ENCODE peak calls at places on chromosomes 16 and 17, in five cellular contexts. B is prostate gland, W is sigmoid colon, C is suprapubic skin, J is endothelial cell of umbilical vein. Z is an unnamed sample. For H3K4me1, the result is how much of the 10 kb centered on the place peaks cover.

GRCh38 chr17:68621065-68621464 is 19.9 kb upstream of the FAM20A start:
- DNase-seq in B (no peak), W (no peak), C (no peak), J (no peak), Z (no peak)

GRCh38 chr17:18966831-18967624 is 15.1 kb downstream of the SLC5A10 start:
- DNase-seq in B (no peak), W (no peak), C (no peak), J (peak), Z (no peak)

GRCh38 chr16:88804552-88805339 is 1.2 kb downstream of the CDT1 start:
- DNase-seq in B (no peak), W (no peak), C (no peak), J (no peak), Z (no peak)

GRCh38 chr17:33753452-33753851 is 460.4 kb upstream of the ASIC2 start:
- DNase-seq in B (no peak), W (no peak), C (no peak), J (no peak), Z (no peak)

GRCh38 chr16:64695684-64696083 is 426.2 kb downstream of the CDH11 start:
- DNase-seq in B (no peak), W (no peak), C (no peak), J (no peak), Z (no peak)

GRCh38 chr17:78748730-78749317 is 33.2 kb downstream of the CYTH1 start:
- DNase-seq in B (peak), W (peak), C (peak), J (peak), Z (peak)

GRCh38 chr16:27531186-27531585 is 18.5 kb downstream of the GTF3C1 start:
- DNase-seq in B (no peak), W (no peak), C (no peak), J (no peak), Z (no peak)

GRCh38 chr17:45834471-45835396 is 9.9 kb upstream of the SPPL2C start:
- DNase-seq in B (no peak), W (no peak), C (no peak), J (no peak), Z (no peak)

GRCh38 chr16:77677129-77677528 is 45.2 kb upstream of the NUDT7 start:
- DNase-seq in B (peak), W (no peak), C (no peak), J (no peak), Z (no peak)

GRCh38 chr17:83129676-83130075 is 50.3 kb downstream of the METRNL start:
- DNase-seq in B (no peak), W (no peak), C (peak), J (no peak), Z (no peak)

GRCh38 chr17:2087597-2088211 is 32.8 kb downstream of the HIC1 start:
- DNase-seq in B (no peak), W (peak), C (peak), J (peak), Z (no peak)

GRCh38 chr17:62627219-62627903 is at the start of gene MRC2:
- DNase-seq in B (peak), W (peak), C (no peak), J (peak), Z (no peak)

GRCh38 chr16:28554634-28555423 is 1.1 kb downstream of the SGF29 start:
- DNase-seq in B (no peak), W (no peak), C (no peak), J (no peak), Z (no peak)

GRCh38 chr17:72984925-72985322 is 107.6 kb downstream of the SLC39A11 start:
- DNase-seq in B (no peak), W (no peak), C (no peak), J (no peak), Z (no peak)

GRCh38 chr16:10971560-10971961 is 27.2 kb downstream of the CLEC16A start:
- DNase-seq in B (peak), W (peak), C (no peak), J (peak), Z (no peak)

GRCh38 chr17:2549392-2550211 is 37.9 kb upstream of the METTL16 start:
- DNase-seq in B (no peak), W (no peak), C (no peak), J (no peak), Z (no peak)

GRCh38 chr17:47705536-47706481 is 11.8 kb downstream of the TBKBP1 start:
- DNase-seq in B (no peak), W (peak), C (no peak), J (no peak), Z (no peak)

GRCh38 chr17:38569701-38570512 is 35.8 kb downstream of the SRCIN1 start:
- DNase-seq in B (no peak), W (no peak), C (no peak), J (no peak), Z (no peak)

GRCh38 chr16:65672960-65673359 is 551.1 kb upstream of the CDH11 start:
- DNase-seq in B (no peak), W (no peak), C (no peak), J (no peak), Z (peak)

GRCh38 chr16:57949595-57950238 is 21.2 kb downstream of the CNGB1 start:
- DNase-seq in B (no peak), W (no peak), C (no peak), J (no peak), Z (no peak)

GRCh38 chr17:1216209-1216937 is 36.6 kb upstream of the ABR start:
- DNase-seq in B (no peak), W (no peak), C (no peak), J (no peak), Z (no peak)

GRCh38 chr17:570403-570802 is 144.2 kb downstream of the VPS53 start:
- DNase-seq in B (no peak), W (no peak), C (no peak), J (no peak), Z (no peak)

GRCh38 chr17:58643147-58643546 is 48.7 kb downstream of the TEX14 start:
- DNase-seq in B (no peak), W (no peak), C (no peak), J (peak), Z (no peak)

GRCh38 chr16:47460755-47461597 is at the start of the genes ITFG1 and PHKB:
- DNase-seq in B (peak), W (peak), C (peak), J (peak), Z (peak)
- TF ChIP-seq POLR2AphosphoS5 in B (peak), W (no peak), C (peak), J (peak), Z (peak)

DNA sequence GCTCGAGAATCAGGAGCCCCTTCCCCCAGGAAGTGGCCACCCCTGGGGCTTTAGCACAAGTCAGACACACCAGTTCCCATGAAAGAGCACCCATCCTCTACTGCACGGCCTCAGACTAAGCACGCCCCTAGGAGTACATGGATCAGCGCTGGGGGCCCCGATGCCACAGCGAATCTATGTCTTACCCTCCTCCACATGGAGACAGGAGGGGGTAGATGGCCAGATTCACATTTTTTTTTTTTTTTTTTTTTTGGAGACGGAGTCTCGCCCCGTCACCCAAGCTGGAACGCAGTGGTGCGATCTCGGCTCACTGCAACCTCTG is 3.2 kb upstream of the EXOSC6 start:
- DNase-seq in B (no peak), W (no peak), C (no peak), J (no peak), Z (no peak)
- H3K4me1 ChIP-seq in B (under half), W (under half), C (under half), J (under half), Z (under half)

GRCh38 chr17:80049986-80050385 is 13.5 kb downstream of the CCDC40 start:
- DNase-seq in B (no peak), W (no peak), C (no peak), J (no peak), Z (no peak)

GRCh38 chr17:80047176-80047575 is 10.7 kb downstream of the CCDC40 start:
- DNase-seq in B (no peak), W (no peak), C (no peak), J (no peak), Z (no peak)

GRCh38 chr17:80051681-80052080 is 15.2 kb downstream of the CCDC40 start:
- DNase-seq in B (no peak), W (no peak), C (no peak), J (no peak), Z (no peak)

GRCh38 chr17:80053102-80053501 is 16.7 kb downstream of the CCDC40 start:
- DNase-seq in B (no peak), W (no peak), C (no peak), J (no peak), Z (no peak)

GRCh38 chr17:80050706-80051105 is 14.3 kb downstream of the CCDC40 start:
- DNase-seq in B (no peak), W (no peak), C (no peak), J (no peak), Z (no peak)
- TF ChIP-seq CTCF in B (no peak), W (no peak), C (no peak), J (no peak), Z (no peak)

DNA sequence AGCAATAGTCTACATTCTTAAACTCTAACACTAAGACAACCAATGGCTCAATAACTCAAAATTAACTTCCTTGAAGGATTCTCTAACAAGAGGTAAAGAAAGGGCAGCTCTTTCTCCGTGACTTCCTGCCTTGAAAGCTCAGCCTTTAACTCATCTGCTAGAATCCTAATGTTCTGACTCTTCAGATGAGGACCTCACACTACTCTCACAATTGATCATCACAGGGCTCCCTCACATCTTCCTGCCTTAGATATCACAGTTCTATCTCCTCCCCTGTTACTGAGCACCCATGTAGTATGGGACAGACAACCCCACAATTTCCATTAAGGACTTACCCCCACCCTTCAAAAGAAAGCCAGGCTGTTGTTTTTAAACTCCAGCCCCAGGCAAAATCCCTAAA is 33.5 kb downstream of the SMURF2 start:
- DNase-seq in B (no peak), W (no peak), C (no peak), J (no peak), Z (no peak)
- TF ChIP-seq POLR2AphosphoS5 in B (no peak), W (no peak), C (no peak), J (no peak), Z (no peak)

DNA sequence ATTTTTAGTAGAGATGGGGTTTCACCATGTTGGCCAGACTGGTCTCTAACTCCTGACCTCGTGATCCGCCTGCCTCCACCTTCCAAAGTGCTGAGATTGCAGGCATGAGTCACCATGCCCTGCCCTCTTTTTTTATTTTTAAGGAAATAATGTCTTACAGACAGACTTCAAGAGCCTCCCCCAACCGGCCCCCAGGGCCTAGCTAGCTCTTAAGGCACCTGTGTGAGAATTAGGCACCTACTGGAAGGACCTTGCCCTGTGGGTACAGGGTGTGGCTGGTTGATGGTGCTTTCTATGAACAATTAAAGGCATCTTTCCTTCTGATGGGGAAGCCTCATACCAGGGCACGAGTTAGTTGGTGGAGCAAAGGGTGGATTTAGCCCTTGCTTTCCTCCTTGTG is 51.3 kb downstream of the MRM1 start:
- DNase-seq in B (no peak), W (no peak), C (no peak), J (no peak), Z (no peak)
- H3K4me1 ChIP-seq in B (under half), W (under half), C (under half), J (under half), Z (under half)

GRCh38 chr17:14042411-14042810 is 26.9 kb upstream of the COX10 start:
- DNase-seq in B (no peak), W (no peak), C (no peak), J (no peak), Z (no peak)

GRCh38 chr17:14033166-14033565 is 36.1 kb upstream of the COX10 start:
- DNase-seq in B (no peak), W (no peak), C (no peak), J (no peak), Z (no peak)

GRCh38 chr17:14037453-14037852 is 31.9 kb upstream of the COX10 start:
- DNase-seq in B (no peak), W (no peak), C (no peak), J (no peak), Z (no peak)

GRCh38 chr17:14032234-14032633 is 37.1 kb upstream of the COX10 start:
- DNase-seq in B (no peak), W (no peak), C (no peak), J (no peak), Z (no peak)

DNA sequence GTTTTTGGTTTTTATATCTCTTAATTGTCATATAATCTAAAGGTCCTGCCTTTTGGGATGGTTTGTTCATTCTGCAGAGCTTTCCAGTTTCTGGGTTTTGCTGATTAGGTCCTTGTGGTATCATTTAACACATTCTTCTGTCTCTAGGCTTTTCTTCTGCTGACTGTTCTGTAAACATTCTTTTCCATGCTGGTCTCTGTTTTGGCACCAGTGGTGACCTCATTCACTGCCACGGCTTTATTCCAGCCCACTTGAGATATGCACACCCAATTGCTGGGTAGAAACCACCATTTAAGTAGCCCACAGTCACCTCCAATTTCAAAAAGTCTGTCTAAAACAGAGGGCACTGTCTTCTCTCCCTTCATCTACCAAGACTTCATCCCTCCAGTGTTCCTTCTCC is 31.1 kb upstream of the COX10 start:
- DNase-seq in B (no peak), W (no peak), C (no peak), J (no peak), Z (no peak)
- TF ChIP-seq CTCF in B (no peak), W (no peak), C (no peak), J (no peak), Z (no peak)

GRCh38 chr17:57329380-57330214 is 73.3 kb downstream of the MSI2 start:
- DNase-seq in B (no peak), W (no peak), C (no peak), J (no peak), Z (no peak)
- TF ChIP-seq POLR2AphosphoS5 in B (no peak), W (no peak), C (no peak), J (no peak), Z (no peak)

GRCh38 chr17:10121971-10122707 is 76.3 kb downstream of the GAS7 start:
- DNase-seq in B (no peak), W (peak), C (no peak), J (no peak), Z (no peak)
- H3K4me1 ChIP-seq in B (under half), W (under half), C (half or more), J (under half), Z (half or more)

GRCh38 chr17:56629450-56630187 is 36.1 kb downstream of the NOG start:
- DNase-seq in B (no peak), W (no peak), C (no peak), J (no peak), Z (no peak)
- TF ChIP-seq CTCF in B (no peak), W (no peak), C (peak), J (no peak), Z (no peak)